ENCODE peak calls at places on chromosome 1, in seven cellular contexts. One of them, this sample, is unnamed.

GRCh38 chr1:229221106-229222019 is 49.5 kb upstream of the RAB4A start:
- DNase-seq in type B pancreatic cell: no peak
- DNase-seq in neural crest cell: no peak
- DNase-seq in tibial artery: no peak
- DNase-seq in cardiac fibroblast: peak; percentile 59
- DNase-seq in thoracic aorta: no peak
- DNase-seq in endothelial cell of umbilical vein: no peak
- DNase-seq in this sample: no peak

GRCh38 chr1:156055343-156055645 is 712 bp downstream of the LAMTOR2 start:
- DNase-seq in type B pancreatic cell: no peak
- DNase-seq in neural crest cell: no peak
- DNase-seq in tibial artery: no peak
- DNase-seq in cardiac fibroblast: no peak
- DNase-seq in thoracic aorta: no peak
- DNase-seq in endothelial cell of umbilical vein: no peak
- DNase-seq in this sample: no peak

GRCh38 chr1:36300526-36300925 is 5.6 kb upstream of the SH3D21 start:
- DNase-seq in type B pancreatic cell: no peak
- DNase-seq in neural crest cell: no peak
- DNase-seq in tibial artery: no peak
- DNase-seq in cardiac fibroblast: peak; percentile 17
- DNase-seq in thoracic aorta: no peak
- DNase-seq in endothelial cell of umbilical vein: no peak
- DNase-seq in this sample: no peak

GRCh38 chr1:206503591-206504362 is 3.6 kb upstream of the RASSF5 start:
- DNase-seq in type B pancreatic cell: no peak
- DNase-seq in neural crest cell: no peak
- DNase-seq in tibial artery: peak; percentile 83
- DNase-seq in cardiac fibroblast: peak; percentile 99
- DNase-seq in thoracic aorta: peak; percentile 54
- DNase-seq in endothelial cell of umbilical vein: peak; percentile 29
- DNase-seq in this sample: no peak

GRCh38 chr1:98662354-98662665 is 789 bp downstream of the SNX7 start:
- DNase-seq in type B pancreatic cell: no peak
- DNase-seq in neural crest cell: no peak
- DNase-seq in tibial artery: no peak
- DNase-seq in cardiac fibroblast: no peak
- DNase-seq in thoracic aorta: no peak
- DNase-seq in endothelial cell of umbilical vein: no peak
- DNase-seq in this sample: no peak

GRCh38 chr1:53086504-53087070 is 24.6 kb downstream of the PODN start:
- DNase-seq in type B pancreatic cell: no peak
- DNase-seq in neural crest cell: no peak
- DNase-seq in tibial artery: no peak
- DNase-seq in cardiac fibroblast: no peak
- DNase-seq in thoracic aorta: no peak
- DNase-seq in endothelial cell of umbilical vein: no peak
- DNase-seq in this sample: no peak

GRCh38 chr1:216750031-216750627 is 26.9 kb upstream of the ESRRG start:
- DNase-seq in type B pancreatic cell: no peak
- DNase-seq in neural crest cell: peak; percentile 30
- DNase-seq in tibial artery: no peak
- DNase-seq in cardiac fibroblast: peak; percentile 66
- DNase-seq in thoracic aorta: no peak
- DNase-seq in endothelial cell of umbilical vein: peak; percentile 2
- DNase-seq in this sample: no peak

GRCh38 chr1:24416666-24417391 is 1.2 kb downstream of the NIPAL3 start:
- DNase-seq in type B pancreatic cell: no peak
- DNase-seq in neural crest cell: no peak
- DNase-seq in tibial artery: no peak
- DNase-seq in cardiac fibroblast: peak; percentile 94
- DNase-seq in thoracic aorta: no peak
- DNase-seq in endothelial cell of umbilical vein: no peak
- DNase-seq in this sample: no peak

GRCh38 chr1:230386863-230387262 is 39.3 kb downstream of the PGBD5 start:
- DNase-seq in type B pancreatic cell: no peak
- DNase-seq in neural crest cell: no peak
- DNase-seq in tibial artery: no peak
- DNase-seq in cardiac fibroblast: no peak
- DNase-seq in thoracic aorta: no peak
- DNase-seq in endothelial cell of umbilical vein: no peak
- DNase-seq in this sample: no peak

GRCh38 chr1:55363261-55363660 is 148.1 kb upstream of the USP24 start:
- DNase-seq in type B pancreatic cell: no peak
- DNase-seq in neural crest cell: no peak
- DNase-seq in tibial artery: no peak
- DNase-seq in cardiac fibroblast: peak; percentile 75
- DNase-seq in thoracic aorta: no peak
- DNase-seq in endothelial cell of umbilical vein: peak; percentile 28
- DNase-seq in this sample: no peak

GRCh38 chr1:211684331-211684730 is 8.9 kb upstream of the NEK2 start:
- DNase-seq in type B pancreatic cell: no peak
- DNase-seq in neural crest cell: no peak
- DNase-seq in tibial artery: no peak
- DNase-seq in cardiac fibroblast: no peak
- DNase-seq in thoracic aorta: no peak
- DNase-seq in endothelial cell of umbilical vein: no peak
- DNase-seq in this sample: no peak

GRCh38 chr1:207352560-207352959 is 31.1 kb downstream of the CD55 start:
- DNase-seq in type B pancreatic cell: no peak
- DNase-seq in neural crest cell: no peak
- DNase-seq in tibial artery: no peak
- DNase-seq in cardiac fibroblast: peak; percentile 26
- DNase-seq in thoracic aorta: no peak
- DNase-seq in endothelial cell of umbilical vein: no peak
- DNase-seq in this sample: no peak

GRCh38 chr1:157288511-157288910 is 150.3 kb upstream of the ETV3 start:
- DNase-seq in type B pancreatic cell: no peak
- DNase-seq in neural crest cell: no peak
- DNase-seq in tibial artery: no peak
- DNase-seq in cardiac fibroblast: no peak
- DNase-seq in thoracic aorta: no peak
- DNase-seq in endothelial cell of umbilical vein: no peak
- DNase-seq in this sample: peak; percentile 57

GRCh38 chr1:228471762-228472398 is 15.3 kb upstream of the RNF187 start:
- DNase-seq in type B pancreatic cell: no peak
- DNase-seq in neural crest cell: no peak
- DNase-seq in tibial artery: no peak
- DNase-seq in cardiac fibroblast: peak; percentile 74
- DNase-seq in thoracic aorta: no peak
- DNase-seq in endothelial cell of umbilical vein: peak; percentile 34
- DNase-seq in this sample: no peak

GRCh38 chr1:107183011-107183410 is 42.2 kb downstream of the NTNG1 start:
- DNase-seq in type B pancreatic cell: no peak
- DNase-seq in neural crest cell: no peak
- DNase-seq in tibial artery: no peak
- DNase-seq in cardiac fibroblast: no peak
- DNase-seq in thoracic aorta: no peak
- DNase-seq in endothelial cell of umbilical vein: no peak
- DNase-seq in this sample: no peak

GRCh38 chr1:182990413-182991144 is 32.6 kb upstream of the LAMC1 start:
- DNase-seq in type B pancreatic cell: no peak
- DNase-seq in neural crest cell: no peak
- DNase-seq in tibial artery: no peak
- DNase-seq in cardiac fibroblast: peak; percentile 56
- DNase-seq in thoracic aorta: no peak
- DNase-seq in endothelial cell of umbilical vein: peak; percentile 49
- DNase-seq in this sample: no peak

GRCh38 chr1:206559661-206559995 is 52.3 kb downstream of the RASSF5 start:
- DNase-seq in type B pancreatic cell: no peak
- DNase-seq in neural crest cell: no peak
- DNase-seq in tibial artery: no peak
- DNase-seq in cardiac fibroblast: no peak
- DNase-seq in thoracic aorta: no peak
- DNase-seq in endothelial cell of umbilical vein: no peak
- DNase-seq in this sample: no peak

GRCh38 chr1:48228156-48228555 is 5.6 kb downstream of the SLC5A9 start:
- DNase-seq in type B pancreatic cell: no peak
- DNase-seq in neural crest cell: no peak
- DNase-seq in tibial artery: no peak
- DNase-seq in cardiac fibroblast: no peak
- DNase-seq in thoracic aorta: no peak
- DNase-seq in endothelial cell of umbilical vein: no peak
- DNase-seq in this sample: no peak
- TF ChIP-seq CTCF in type B pancreatic cell: peak; percentile 25
- TF ChIP-seq CTCF in neural crest cell: peak; percentile 23
- TF ChIP-seq CTCF in tibial artery: no peak
- TF ChIP-seq CTCF in cardiac fibroblast: no peak
- TF ChIP-seq CTCF in thoracic aorta: no peak
- TF ChIP-seq CTCF in endothelial cell of umbilical vein: no peak
- TF ChIP-seq CTCF in this sample: no peak

DNA sequence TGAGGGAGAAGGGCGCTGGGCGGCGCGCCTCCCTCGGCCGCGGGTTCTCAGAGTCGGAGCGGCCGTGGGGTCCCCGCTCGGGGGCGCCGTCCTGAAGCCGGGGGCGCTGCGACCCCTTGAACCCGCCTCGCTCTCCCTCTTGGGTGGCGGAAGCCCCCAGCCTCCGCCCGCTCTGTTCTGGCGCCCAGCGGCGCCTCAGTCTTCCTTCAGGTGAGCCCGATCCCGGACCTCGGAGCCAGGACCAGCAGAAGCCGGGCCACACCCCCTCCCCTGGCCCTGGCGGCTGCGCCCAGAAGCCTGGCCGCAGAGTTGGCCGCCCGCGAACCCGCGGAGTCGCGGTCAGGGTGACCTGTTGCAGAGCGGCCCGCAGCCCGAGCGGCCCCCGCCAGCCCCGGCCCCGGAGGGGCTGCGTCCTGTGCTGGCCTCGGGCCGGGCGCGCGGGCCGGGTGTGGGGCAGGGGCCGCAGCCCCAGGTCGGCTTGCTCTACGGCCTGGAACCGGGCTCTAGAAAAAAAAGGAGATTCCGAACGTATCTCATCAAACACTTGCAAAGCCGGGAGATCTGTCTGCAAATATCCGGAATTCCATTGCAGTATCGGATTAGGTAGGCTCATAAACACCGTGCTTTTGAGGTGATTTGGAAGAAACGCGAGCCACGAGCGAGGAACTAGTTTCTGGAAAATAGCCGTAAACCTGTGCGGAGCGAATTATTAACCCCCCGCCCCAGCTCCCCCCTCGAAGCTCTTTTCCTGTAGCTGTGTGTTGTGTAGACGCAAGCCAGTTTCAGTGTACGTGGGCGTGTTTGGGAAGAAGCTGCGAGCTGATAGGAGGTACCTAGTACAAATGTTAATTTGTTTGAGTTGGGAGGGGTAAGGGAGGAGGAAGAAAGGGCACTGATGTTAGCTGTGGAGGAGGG is 816 bp downstream of the RALGPS2 start:
- DNase-seq in type B pancreatic cell: peak; percentile 73
- DNase-seq in neural crest cell: peak; percentile 32
- DNase-seq in tibial artery: peak; percentile 66
- DNase-seq in cardiac fibroblast: peak; percentile 75
- DNase-seq in thoracic aorta: no peak
- DNase-seq in endothelial cell of umbilical vein: peak; percentile 86
- DNase-seq in this sample: no peak
- TF ChIP-seq CTCF in type B pancreatic cell: peak; percentile 35
- TF ChIP-seq CTCF in neural crest cell: peak; percentile 33
- TF ChIP-seq CTCF in tibial artery: no peak
- TF ChIP-seq CTCF in cardiac fibroblast: no peak
- TF ChIP-seq CTCF in thoracic aorta: no peak
- TF ChIP-seq CTCF in endothelial cell of umbilical vein: no peak
- TF ChIP-seq CTCF in this sample: peak; percentile 25

GRCh38 chr1:235199441-235199840 is 38.4 kb upstream of the RBM34 start:
- DNase-seq in type B pancreatic cell: no peak
- DNase-seq in neural crest cell: peak; percentile 25
- DNase-seq in tibial artery: no peak
- DNase-seq in cardiac fibroblast: peak; percentile 66
- DNase-seq in thoracic aorta: no peak
- DNase-seq in endothelial cell of umbilical vein: peak; percentile 60
- DNase-seq in this sample: no peak
- TF ChIP-seq CTCF in type B pancreatic cell: peak; percentile 69
- TF ChIP-seq CTCF in neural crest cell: peak; percentile 60
- TF ChIP-seq CTCF in tibial artery: peak; percentile 20
- TF ChIP-seq CTCF in cardiac fibroblast: peak; percentile 49
- TF ChIP-seq CTCF in thoracic aorta: peak; percentile 12
- TF ChIP-seq CTCF in endothelial cell of umbilical vein: peak; percentile 31
- TF ChIP-seq CTCF in this sample: peak; percentile 71

DNA sequence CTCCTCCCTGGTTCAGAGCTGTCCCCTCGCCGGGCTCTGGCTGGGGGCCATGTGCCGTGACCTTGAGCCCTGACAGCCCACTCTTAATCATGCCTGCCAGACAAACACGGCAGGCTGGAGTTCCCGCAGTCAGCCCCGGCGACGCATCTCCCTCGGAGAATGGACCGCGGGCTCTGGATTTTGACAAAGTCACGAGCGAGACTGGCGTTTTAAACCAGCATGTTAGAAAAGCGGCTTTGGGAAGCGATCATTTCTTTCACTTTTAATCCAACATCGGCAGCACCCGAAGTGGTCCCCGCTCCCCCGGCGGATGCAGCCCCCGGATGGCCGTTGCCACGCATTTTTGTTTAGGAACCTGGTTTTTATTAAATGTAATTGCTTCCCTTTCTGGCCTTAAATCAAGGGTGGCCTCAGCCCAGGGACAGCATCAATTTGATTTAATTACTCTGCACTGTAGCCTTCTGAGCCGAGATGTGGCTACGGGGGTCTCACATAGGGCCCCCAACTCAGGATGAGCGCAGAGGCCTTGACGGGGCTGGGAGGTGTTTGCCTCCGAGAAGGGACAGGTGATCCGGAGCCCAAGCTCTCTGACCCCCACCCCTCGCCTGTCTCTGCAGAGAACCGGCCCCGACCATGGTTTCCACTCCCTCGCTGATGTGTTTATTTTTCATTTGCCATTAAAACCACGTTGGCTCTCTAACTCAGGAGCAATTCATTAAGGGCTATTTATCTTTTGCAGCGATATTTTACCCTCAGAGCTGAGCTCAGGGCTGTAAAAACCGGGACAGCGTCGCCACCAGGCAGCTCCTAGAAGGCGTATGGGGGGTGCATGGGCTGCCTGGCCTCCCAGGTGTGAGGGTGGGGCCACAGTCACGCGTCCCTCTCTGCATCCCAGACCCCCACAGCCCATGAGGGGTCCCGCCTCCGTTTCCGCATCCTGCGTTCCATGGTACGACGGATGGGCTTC is 71.2 kb downstream of the PRDM16 start:
- DNase-seq in type B pancreatic cell: no peak
- DNase-seq in neural crest cell: no peak
- DNase-seq in tibial artery: no peak
- DNase-seq in cardiac fibroblast: no peak
- DNase-seq in thoracic aorta: no peak
- DNase-seq in endothelial cell of umbilical vein: no peak
- DNase-seq in this sample: no peak
- TF ChIP-seq CTCF in type B pancreatic cell: no peak
- TF ChIP-seq CTCF in neural crest cell: no peak
- TF ChIP-seq CTCF in tibial artery: no peak
- TF ChIP-seq CTCF in cardiac fibroblast: no peak
- TF ChIP-seq CTCF in thoracic aorta: no peak
- TF ChIP-seq CTCF in endothelial cell of umbilical vein: no peak
- TF ChIP-seq CTCF in this sample: no peak

GRCh38 chr1:158527190-158527815 is 26.9 kb downstream of the OR6Y1 start:
- DNase-seq in type B pancreatic cell: no peak
- DNase-seq in neural crest cell: no peak
- DNase-seq in tibial artery: no peak
- DNase-seq in cardiac fibroblast: peak; percentile 32
- DNase-seq in thoracic aorta: no peak
- DNase-seq in endothelial cell of umbilical vein: peak; percentile 24
- DNase-seq in this sample: no peak
- TF ChIP-seq CTCF in type B pancreatic cell: no peak
- TF ChIP-seq CTCF in neural crest cell: no peak
- TF ChIP-seq CTCF in tibial artery: no peak
- TF ChIP-seq CTCF in cardiac fibroblast: peak; percentile 47
- TF ChIP-seq CTCF in thoracic aorta: no peak
- TF ChIP-seq CTCF in endothelial cell of umbilical vein: no peak
- TF ChIP-seq CTCF in this sample: no peak

GRCh38 chr1:110471131-110471530 is 20.2 kb downstream of the PROK1 start:
- DNase-seq in type B pancreatic cell: no peak
- DNase-seq in neural crest cell: no peak
- DNase-seq in tibial artery: no peak
- DNase-seq in cardiac fibroblast: no peak
- DNase-seq in thoracic aorta: no peak
- DNase-seq in endothelial cell of umbilical vein: no peak
- DNase-seq in this sample: no peak
- TF ChIP-seq CTCF in type B pancreatic cell: peak; percentile 19
- TF ChIP-seq CTCF in neural crest cell: no peak
- TF ChIP-seq CTCF in tibial artery: no peak
- TF ChIP-seq CTCF in cardiac fibroblast: no peak
- TF ChIP-seq CTCF in thoracic aorta: no peak
- TF ChIP-seq CTCF in endothelial cell of umbilical vein: no peak
- TF ChIP-seq CTCF in this sample: no peak

This sample was measured in osteocyte.